ENCODE peak calls at places on chromosomes 1 and 21, in five cellular contexts. P is astrocyte of the cerebellum, L is fibroblast of lung, J is fibroblast of pulmonary artery, N is cardiac fibroblast. K is an unnamed sample.

GRCh38 chr1:48077860-48078259 is 80.7 kb upstream of the TRABD2B start:
- DNase-seq in P (no peak), J (no peak), N (no peak), L (no peak), K (no peak)

GRCh38 chr1:119330062-119330939 is 38.3 kb upstream of the HAO2 start:
- DNase-seq in J (no peak), P (no peak), L (peak; percentile 19), N (no peak), K (peak; percentile 16)

GRCh38 chr1:245860681-245861552 is 646.2 kb downstream of the SMYD3 start:
- DNase-seq in L (peak; percentile 88), N (peak; percentile 97), J (peak; percentile 88), P (peak; percentile 65), K (peak; percentile 86)

GRCh38 chr1:217048104-217048707 is 325.0 kb upstream of the ESRRG start:
- DNase-seq in N (peak; percentile 3), P (no peak), J (peak; percentile 7), L (no peak), K (no peak)

GRCh38 chr1:76942549-76942948 is 75.3 kb downstream of the ST6GALNAC5 start:
- DNase-seq in P (no peak), L (peak; percentile 79), N (peak; percentile 7), J (peak; percentile 11), K (no peak)

GRCh38 chr1:172041689-172042088 is 200.4 kb downstream of the DNM3 start:
- DNase-seq in N (peak; percentile 57), J (peak; percentile 57), P (peak; percentile 8), L (peak; percentile 46), K (peak; percentile 58)

GRCh38 chr1:218361298-218362065 is 16.3 kb downstream of the TGFB2 start:
- DNase-seq in L (peak; percentile 51), P (no peak), N (peak; percentile 82), J (peak; percentile 79), K (peak; percentile 74)

GRCh38 chr1:117643601-117644000 is 37.8 kb downstream of the TENT5C start:
- DNase-seq in N (no peak), P (no peak), J (no peak), L (no peak), K (no peak)

GRCh38 chr1:40898434-40898900 is 36.3 kb upstream of the CITED4 start:
- DNase-seq in L (peak; percentile 54), N (peak; percentile 33), J (peak; percentile 42), P (no peak), K (peak; percentile 23)

GRCh38 chr1:204177133-204177532 is 11.0 kb upstream of the REN start:
- DNase-seq in N (no peak), J (no peak), L (no peak), P (no peak), K (no peak)

GRCh38 chr1:18783705-18784522 is 75.5 kb downstream of the TAS1R2 start:
- DNase-seq in N (no peak), L (no peak), J (no peak), P (no peak), K (no peak)

GRCh38 chr1:160169553-160170399 is 18.4 kb downstream of the ATP1A4 start:
- DNase-seq in N (no peak), P (peak; percentile 93), L (no peak), J (no peak), K (peak; percentile 83)

GRCh38 chr1:18302788-18303413 is 177.8 kb upstream of the KLHDC7A start:
- DNase-seq in J (no peak), P (no peak), N (no peak), L (no peak), K (no peak)

GRCh38 chr1:156385534-156386031 is 16.6 kb downstream of the RHBG start:
- DNase-seq in P (peak; percentile 44), L (peak; percentile 52), J (peak; percentile 78), N (peak; percentile 77), K (peak; percentile 47)

GRCh38 chr1:176058686-176059085 is 148.4 kb downstream of the COP1 start:
- DNase-seq in J (no peak), P (no peak), L (peak; percentile 12), N (no peak), K (no peak)

GRCh38 chr1:20112279-20113000 is 6.9 kb downstream of the PLA2G2D start:
- DNase-seq in P (no peak), N (no peak), L (peak; percentile 57), J (no peak), K (no peak)

GRCh38 chr1:162485236-162485635 is 12.4 kb upstream of the UHMK1 start:
- DNase-seq in L (peak; percentile 9), P (no peak), J (no peak), N (no peak), K (no peak)

GRCh38 chr21:45972353-45972715 is 9.2 kb upstream of the COL6A1 start:
- DNase-seq in N (no peak), J (no peak), P (no peak), L (no peak), K (no peak)

GRCh38 chr1:244231572-244232315 is 180.7 kb downstream of the ZBTB18 start:
- DNase-seq in N (peak; percentile 21), L (peak; percentile 54), P (no peak), J (peak; percentile 33), K (peak; percentile 20)

GRCh38 chr1:193448682-193449461 is 262.5 kb upstream of the B3GALT2 start:
- DNase-seq in J (no peak), N (no peak), P (no peak), L (no peak), K (no peak)

GRCh38 chr21:42161957-42162681 is 56.8 kb upstream of the ABCG1 start:
- DNase-seq in J (no peak), N (no peak), L (peak; percentile 2), P (no peak), K (no peak)

GRCh38 chr1:205351984-205352713 is 4.6 kb downstream of the KLHDC8A start:
- DNase-seq in J (no peak), N (no peak), L (peak; percentile 37), P (no peak), K (no peak)

GRCh38 chr1:32180186-32181060 is 948 bp downstream of the TXLNA start:
- DNase-seq in J (peak; percentile 60), N (peak; percentile 73), P (no peak), L (peak; percentile 50), K (peak; percentile 25)

GRCh38 chr1:84936116-84936810 is 43.3 kb upstream of the LPAR3 start:
- DNase-seq in L (peak; percentile 57), N (peak; percentile 83), P (peak; percentile 64), J (peak; percentile 83), K (peak; percentile 62)

GRCh38 chr21:31349208-31349607 is 5.1 kb upstream of the TIAM1 start:
- DNase-seq in L (no peak), P (no peak), J (no peak), N (no peak), K (no peak)

GRCh38 chr1:239914827-239915231 is 176.9 kb upstream of the FMN2 start:
- DNase-seq in P (peak; percentile 39), N (peak; percentile 30), J (peak; percentile 16), L (peak; percentile 91), K (peak; percentile 84)

GRCh38 chr1:171300401-171300800 is 13.6 kb upstream of the FMO4 start:
- DNase-seq in N (no peak), P (no peak), L (no peak), J (no peak), K (no peak)

GRCh38 chr21:45460611-45461368 is 55.8 kb downstream of the COL18A1 start:
- DNase-seq in P (peak; percentile 54), J (peak; percentile 93), N (peak; percentile 92), L (peak; percentile 97), K (peak; percentile 83)

GRCh38 chr1:227764019-227764391 is 28.8 kb downstream of the SNAP47 start:
- DNase-seq in N (no peak), J (no peak), L (peak; percentile 66), P (no peak), K (peak; percentile 40)

GRCh38 chr1:189211742-189212141 is 1265.9 kb downstream of the BRINP3 start:
- DNase-seq in N (peak; percentile 1), P (peak; percentile 29), J (peak; percentile 44), L (peak; percentile 68), K (peak; percentile 49)

GRCh38 chr1:176450526-176450925 is 12.4 kb upstream of the PAPPA2 start:
- DNase-seq in P (no peak), J (no peak), L (no peak), N (no peak), K (no peak)

GRCh38 chr21:29254550-29254949 is 44.2 kb upstream of the BACH1 start:
- DNase-seq in J (no peak), L (no peak), N (no peak), P (no peak), K (no peak)

GRCh38 chr1:209412036-209412435 is 171.5 kb upstream of the CAMK1G start:
- DNase-seq in J (peak; percentile 64), N (peak; percentile 18), P (no peak), L (peak; percentile 38), K (no peak)

GRCh38 chr1:182381962-182382819 is 9.4 kb downstream of the GLUL start:
- DNase-seq in P (no peak), L (no peak), N (no peak), J (no peak), K (no peak)

GRCh38 chr1:222989443-222989842 is 153.6 kb downstream of the TLR5 start:
- DNase-seq in N (no peak), P (no peak), J (no peak), L (no peak), K (no peak)

GRCh38 chr1:91513160-91513559 is 12.5 kb downstream of the CDC7 start:
- DNase-seq in P (no peak), N (peak; percentile 65), J (peak; percentile 62), L (peak; percentile 17), K (peak; percentile 41)
- TF ChIP-seq CTCF in P (no peak), N (peak; percentile 38), J (peak; percentile 46), L (peak; percentile 34), K (peak; percentile 32)

DNA sequence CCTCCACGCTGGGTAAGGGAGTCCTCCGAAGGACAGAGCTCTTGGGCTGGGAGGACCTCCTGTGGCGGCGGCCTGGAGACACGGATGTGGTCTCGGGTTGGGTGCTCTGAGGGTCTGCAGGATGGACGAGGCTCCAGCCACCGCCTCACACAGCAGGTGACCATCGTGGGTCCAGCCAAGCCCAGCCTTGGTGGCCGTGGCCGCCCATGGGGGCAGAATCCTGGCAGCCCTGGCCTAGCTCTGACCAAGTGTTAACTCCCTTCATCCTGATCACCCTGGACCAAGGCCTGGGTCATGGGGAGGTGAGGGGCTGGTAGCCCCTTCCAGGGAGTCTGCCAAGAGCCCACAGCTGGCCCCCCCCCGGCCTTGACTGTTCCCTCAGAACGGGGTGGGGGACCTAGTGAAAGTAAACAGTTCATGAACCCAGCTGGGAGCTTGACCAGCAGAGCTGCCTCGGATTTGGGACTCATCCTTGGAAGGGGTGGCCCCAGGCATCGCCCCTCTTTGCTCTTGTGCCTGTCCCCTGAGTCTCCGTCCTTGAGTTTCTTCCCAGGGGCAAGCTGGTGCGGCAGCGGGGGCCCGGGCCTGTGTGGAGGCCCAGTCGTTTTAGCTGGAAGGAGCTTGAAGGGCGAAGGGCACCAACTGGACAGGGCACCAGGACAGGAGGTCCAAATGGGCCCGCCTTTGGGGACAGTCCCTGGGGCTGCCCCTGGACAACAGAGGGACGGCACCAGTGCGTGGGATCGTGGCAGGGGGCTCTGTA is 17.8 kb downstream of the ARHGEF16 start:
- DNase-seq in J (no peak), L (no peak), P (no peak), N (no peak), K (no peak)
- H3K4me3 ChIP-seq in J (no peak overlapping the region), L (no peak overlapping the region), P (no peak overlapping the region), N (no peak overlapping the region), K (no peak overlapping the region)

DNA sequence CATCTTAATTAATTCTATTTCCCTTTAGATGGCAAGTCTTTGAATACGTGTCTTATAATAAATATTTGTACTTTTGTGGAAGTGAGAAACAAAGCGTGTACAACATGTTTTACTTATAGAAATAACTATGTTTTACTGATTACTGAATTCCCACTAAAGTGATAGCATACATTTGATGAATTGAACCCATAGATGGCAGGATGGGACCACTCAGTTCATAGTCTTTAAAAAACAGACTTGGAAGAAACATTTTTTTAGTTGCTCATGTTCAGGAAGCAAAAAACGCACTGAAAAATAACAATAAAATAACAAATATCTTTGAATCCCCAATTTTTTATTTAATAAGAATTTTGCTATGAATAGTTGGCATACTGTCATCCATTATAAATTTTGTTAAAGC is 507.1 kb upstream of the ZRANB2 start:
- DNase-seq in L (peak; percentile 15), P (peak; percentile 26), J (peak; percentile 34), N (peak; percentile 42), K (peak; percentile 36)
- TF ChIP-seq CTCF in L (no peak), P (peak; percentile 32), J (peak; percentile 18), N (no peak), K (peak; percentile 29)

GRCh38 chr1:1358433-1359201 is at the start of gene MXRA8:
- DNase-seq in L (peak; percentile 88), P (no peak), J (peak; percentile 76), N (peak; percentile 90), K (peak; percentile 87)
- H3K4me3 ChIP-seq in L (peak within 1 kb of the TSS; percentile 97), P (peak within 1 kb of the TSS; percentile 87), J (peak within 1 kb of the TSS; percentile 64), N (peak within 1 kb of the TSS; percentile 68), K (peak within 1 kb of the TSS; percentile 77)

K was measured in astrocyte of the spinal cord.